ENCODE peak calls at places on chromosomes 7 and 10, in four cellular contexts. E is A549, R is GM03348, U is NCI-H460. G is an unnamed sample.

GRCh38 chr10:24685958-24686540 is 37.6 kb downstream of the ARHGAP21 start:
- DNase-seq in E (no peak), R (peak; percentile 14), U (no peak), G (peak; percentile 60)

GRCh38 chr10:97888641-97889262 is 39.1 kb downstream of the GOLGA7B start:
- DNase-seq in E (peak; percentile 86), R (peak; percentile 73), U (peak; percentile 44), G (peak; percentile 18)

GRCh38 chr10:108422286-108422685 is 1257.8 kb upstream of the SORCS1 start:
- DNase-seq in E (no peak), R (peak; percentile 7), U (no peak), G (no peak)

GRCh38 chr7:154863766-154864530 is 139.0 kb downstream of the PAXIP1 start:
- DNase-seq in E (no peak), R (no peak), U (no peak), G (no peak)

GRCh38 chr10:51743146-51743545 is 43.8 kb upstream of the CSTF2T start:
- DNase-seq in E (no peak), R (peak; percentile 46), U (no peak), G (no peak)

GRCh38 chr7:66867198-66867790 is 53.7 kb upstream of the TMEM248 start:
- DNase-seq in E (no peak), R (no peak), U (no peak), G (no peak)

GRCh38 chr10:27158421-27158820 is 3.3 kb downstream of the MASTL start:
- DNase-seq in E (peak; percentile 19), R (no peak), U (no peak), G (no peak)

GRCh38 chr10:110706690-110707098 is 62.6 kb downstream of the RBM20 start:
- DNase-seq in E (no peak), R (peak; percentile 87), U (no peak), G (peak; percentile 4)

GRCh38 chr10:90318659-90319058 is 539.2 kb downstream of the HTR7 start:
- DNase-seq in E (no peak), R (no peak), U (no peak), G (no peak)

GRCh38 chr7:13846386-13846785 is 143.1 kb downstream of the ETV1 start:
- DNase-seq in E (no peak), R (no peak), U (no peak), G (no peak)

GRCh38 chr7:103140061-103140460 is 8.8 kb downstream of the NAPEPLD start:
- DNase-seq in E (no peak), R (no peak), U (no peak), G (no peak)

GRCh38 chr7:42083284-42083683 is 153.7 kb downstream of the GLI3 start:
- DNase-seq in E (no peak), R (no peak), U (no peak), G (no peak)

GRCh38 chr10:22833781-22834180 is 94.1 kb upstream of the ARMC3 start:
- DNase-seq in E (no peak), R (no peak), U (no peak), G (no peak)

GRCh38 chr10:44358080-44358771 is 26.7 kb downstream of the CXCL12 start:
- DNase-seq in E (no peak), R (no peak), U (no peak), G (no peak)

GRCh38 chr10:78630944-78631838 is 437.6 kb upstream of the ZMIZ1 start:
- DNase-seq in E (no peak), R (no peak), U (no peak), G (no peak)

GRCh38 chr10:69327463-69328345 is 49.4 kb downstream of the HK1 start:
- DNase-seq in E (no peak), R (no peak), U (no peak), G (no peak)

GRCh38 chr10:11959966-11960365 is 82.6 kb downstream of the UPF2 start:
- DNase-seq in E (no peak), R (no peak), U (no peak), G (no peak)

GRCh38 chr10:88186335-88186734 is 322.9 kb downstream of the PTEN start:
- DNase-seq in E (no peak), R (peak; percentile 58), U (no peak), G (peak; percentile 38)

GRCh38 chr10:6141296-6142151 is 52.7 kb downstream of the RBM17 start:
- DNase-seq in E (peak; percentile 48), R (peak; percentile 85), U (no peak), G (peak; percentile 49)

GRCh38 chr7:102429141-102429904 is 4.1 kb upstream of the ORAI2 start:
- DNase-seq in E (no peak), R (no peak), U (no peak), G (no peak)

GRCh38 chr10:4639960-4640359 is 186.0 kb upstream of the AKR1E2 start:
- DNase-seq in E (no peak), R (no peak), U (no peak), G (no peak)

GRCh38 chr10:22246680-22247391 is 29.0 kb upstream of the EBLN1 start:
- DNase-seq in E (peak; percentile 83), R (peak; percentile 46), U (peak; percentile 31), G (no peak)

GRCh38 chr10:133335238-133336122 is 1.2 kb downstream of the CALY start:
- DNase-seq in E (peak; percentile 63), R (peak; percentile 64), U (peak; percentile 33), G (no peak)

GRCh38 chr7:65390588-65390987 is 16.9 kb downstream of the ZNF92 start:
- DNase-seq in E (no peak), R (no peak), U (no peak), G (no peak)

GRCh38 chr10:87861953-87862643 is 1.2 kb downstream of the KLLN start:
- DNase-seq in E (peak; percentile 91), R (peak; percentile 94), U (peak; percentile 98), G (peak; percentile 99)

GRCh38 chr7:101783381-101784181 is 33.8 kb upstream of the CUX1 start:
- DNase-seq in E (no peak), R (no peak), U (no peak), G (no peak)

GRCh38 chr7:25982684-25983083 is 169.3 kb upstream of the NFE2L3 start:
- DNase-seq in E (no peak), R (no peak), U (no peak), G (no peak)

GRCh38 chr10:13830385-13830784 is 243.6 kb downstream of the PRPF18 start:
- DNase-seq in E (no peak), R (no peak), U (no peak), G (no peak)

GRCh38 chr10:11822031-11822756 is 962 bp upstream of the PROSER2 start:
- DNase-seq in E (no peak), R (no peak), U (no peak), G (no peak)

GRCh38 chr10:91596821-91597396 is 36.0 kb downstream of the PPP1R3C start:
- DNase-seq in E (no peak), R (peak; percentile 34), U (peak; percentile 88), G (no peak)

GRCh38 chr10:34854147-34854601 is 39.1 kb upstream of the PARD3 start:
- DNase-seq in E (peak; percentile 18), R (peak; percentile 38), U (no peak), G (peak; percentile 22)